ENCODE peak calls at places on chromosomes 13 and 19, in four cellular contexts. O is thoracic aorta; K is H9; J is activated CD8-positive, alpha-beta T cell treated with anti-CD3 and anti-CD28 coated beads for 36 hours. F is an unnamed sample.

GRCh38 chr13:111904701-111905608 is 162.0 kb upstream of the SOX1 start:
- DNase-seq in O (no peak), K (peak), J (no peak), F (no peak)

GRCh38 chr19:15636026-15636425 is 4.7 kb upstream of the CYP4F3 start:
- DNase-seq in O (no peak), K (no peak), J (no peak), F (no peak)

GRCh38 chr13:19862511-19863313 is 737 bp downstream of the ZMYM5 start:
- DNase-seq in O (no peak), K (peak), J (peak), F (no peak)

GRCh38 chr13:50419466-50419865 is 404.2 kb downstream of the KCNRG start:
- DNase-seq in O (no peak), K (no peak), J (no peak), F (no peak)

GRCh38 chr13:70613295-70613694 is 505.0 kb upstream of the KLHL1 start:
- DNase-seq in O (no peak), K (no peak), J (no peak), F (no peak)

GRCh38 chr13:72853000-72853399 is 71.1 kb downstream of the PIBF1 start:
- DNase-seq in O (no peak), K (no peak), J (no peak), F (no peak)

GRCh38 chr13:34224877-34225276 is 406.9 kb downstream of the RFC3 start:
- DNase-seq in O (no peak), K (no peak), J (no peak), F (no peak)

GRCh38 chr19:3250675-3251074 is 26.2 kb downstream of the CELF5 start:
- DNase-seq in O (no peak), K (no peak), J (peak), F (no peak)

GRCh38 chr13:35979378-35979911 is 151.7 kb downstream of the DCLK1 start:
- DNase-seq in O (peak), K (no peak), J (no peak), F (no peak)

GRCh38 chr19:49677232-49677881 is at the start of gene PRMT1:
- DNase-seq in O (no peak), K (peak), J (no peak), F (peak)

GRCh38 chr19:45376045-45376724 is 5.8 kb upstream of the ERCC2 start:
- DNase-seq in O (no peak), K (peak), J (no peak), F (no peak)

GRCh38 chr13:98105929-98106336 is 37.0 kb upstream of the FARP1 start:
- DNase-seq in O (no peak), K (no peak), J (no peak), F (no peak)

GRCh38 chr19:52896431-52897148 is 845 bp downstream of the ZNF320 start:
- DNase-seq in O (no peak), K (peak), J (peak), F (peak)

GRCh38 chr13:85828094-85828684 is 29.0 kb upstream of the SLITRK6 start:
- DNase-seq in O (no peak), K (no peak), J (no peak), F (no peak)

GRCh38 chr13:36051082-36051481 is 80.1 kb downstream of the DCLK1 start:
- DNase-seq in O (no peak), K (no peak), J (no peak), F (no peak)

GRCh38 chr13:50691682-50692263 is 151.7 kb downstream of the DLEU7 start:
- DNase-seq in O (no peak), K (no peak), J (no peak), F (no peak)

GRCh38 chr13:25881946-25882574 is 169.8 kb downstream of the SHISA2 start:
- DNase-seq in O (no peak), K (no peak), J (no peak), F (no peak)

GRCh38 chr13:49616688-49617065 is 11.6 kb upstream of the ARL11 start:
- DNase-seq in O (no peak), K (no peak), J (no peak), F (no peak)

GRCh38 chr13:21326155-21327030 is 132.7 kb downstream of the ZDHHC20 start:
- DNase-seq in O (no peak), K (peak), J (peak), F (no peak)

GRCh38 chr13:49867834-49868233 is 68.3 kb downstream of the SPRYD7 start:
- DNase-seq in O (no peak), K (no peak), J (no peak), F (no peak)

GRCh38 chr19:18768997-18769891 is 21.9 kb downstream of the COMP start:
- DNase-seq in O (no peak), K (no peak), J (no peak), F (no peak)

GRCh38 chr13:106331116-106331515 is 204.3 kb downstream of the EFNB2 start:
- DNase-seq in O (no peak), K (no peak), J (no peak), F (no peak)

GRCh38 chr13:102117175-102117830 is 284.5 kb downstream of the FGF14 start:
- DNase-seq in O (no peak), K (no peak), J (no peak), F (no peak)

GRCh38 chr13:85665286-85665685 is 133.9 kb downstream of the SLITRK6 start:
- DNase-seq in O (no peak), K (no peak), J (no peak), F (no peak)

GRCh38 chr13:113178070-113178895 is 19.8 kb downstream of the PROZ start:
- DNase-seq in O (no peak), K (no peak), J (no peak), F (no peak)

GRCh38 chr13:28411859-28412353 is 83.0 kb downstream of the FLT1 start:
- DNase-seq in O (no peak), K (no peak), J (no peak), F (no peak)

GRCh38 chr19:49567722-49568454 is 12.5 kb downstream of the NOSIP start:
- DNase-seq in O (no peak), K (no peak), J (peak), F (no peak)

GRCh38 chr19:6717441-6717971 is 2.9 kb downstream of the C3 start:
- DNase-seq in O (no peak), K (peak), J (no peak), F (no peak)

GRCh38 chr19:51586799-51587198 is 15.7 kb downstream of the ZNF175 start:
- DNase-seq in O (no peak), K (no peak), J (no peak), F (no peak)

GRCh38 chr13:79183231-79183630 is 222.8 kb downstream of the RBM26 start:
- DNase-seq in O (no peak), K (no peak), J (no peak), F (no peak)

GRCh38 chr19:47429140-47429793 is 9.9 kb upstream of the MEIS3 start:
- DNase-seq in O (no peak), K (peak), J (no peak), F (no peak)

GRCh38 chr19:47430041-47430802 is 10.9 kb upstream of the MEIS3 start:
- DNase-seq in O (no peak), K (peak), J (peak), F (no peak)

GRCh38 chr19:47432091-47432490 is 12.8 kb upstream of the MEIS3 start:
- DNase-seq in O (no peak), K (no peak), J (no peak), F (no peak)

GRCh38 chr19:47427241-47428176 is 8.2 kb upstream of the MEIS3 start:
- DNase-seq in O (no peak), K (peak), J (peak), F (peak)

DNA sequence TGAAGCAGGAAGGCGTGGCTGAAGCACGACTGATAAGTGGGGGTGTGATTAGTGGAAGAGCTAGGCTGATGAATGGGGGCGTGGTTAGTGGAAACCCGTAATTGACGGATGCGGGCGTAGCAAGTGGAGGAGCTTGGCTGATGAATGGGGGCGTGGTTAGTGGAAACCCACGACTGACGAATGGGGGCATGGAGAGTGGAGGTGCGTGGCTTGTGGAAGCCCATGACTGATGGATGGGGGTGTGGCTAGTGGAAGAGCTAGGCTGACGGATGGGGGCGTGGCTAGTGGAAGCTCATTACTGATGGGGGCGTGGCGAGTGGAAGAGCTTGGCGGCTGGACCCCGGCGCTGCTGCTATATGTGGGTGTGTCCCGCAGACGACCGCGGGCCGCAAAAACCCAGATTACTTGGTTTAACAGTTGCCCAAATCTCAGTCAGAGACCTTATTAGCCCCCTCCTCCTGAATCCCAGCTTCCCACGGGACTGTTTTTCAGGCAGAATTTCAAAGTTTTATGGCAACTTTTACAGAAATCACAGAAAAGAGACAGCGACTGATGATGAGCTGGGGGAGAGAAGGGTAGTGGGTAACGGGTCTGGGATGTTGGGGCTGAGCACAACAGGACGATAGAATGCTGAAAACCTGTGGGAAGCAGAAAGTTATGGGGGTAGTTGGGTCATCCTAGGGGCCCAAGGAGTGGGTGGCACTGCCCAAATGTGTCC is 9.0 kb upstream of the MEIS3 start:
- DNase-seq in O (peak), K (peak), J (peak), F (peak)
- TF ChIP-seq CTCF in O (no peak), K (no peak), J (no peak), F (no peak)

GRCh38 chr13:27280841-27281240 is 10.2 kb downstream of the RASL11A start:
- DNase-seq in O (no peak), K (peak), J (no peak), F (no peak)

GRCh38 chr13:27281420-27281819 is 10.8 kb downstream of the RASL11A start:
- DNase-seq in O (no peak), K (no peak), J (no peak), F (no peak)

GRCh38 chr13:27288397-27288796 is 17.8 kb downstream of the RASL11A start:
- DNase-seq in O (no peak), K (peak), J (no peak), F (no peak)

GRCh38 chr13:27280009-27280646 is 9.5 kb downstream of the RASL11A start:
- DNase-seq in O (no peak), K (peak), J (no peak), F (no peak)

DNA sequence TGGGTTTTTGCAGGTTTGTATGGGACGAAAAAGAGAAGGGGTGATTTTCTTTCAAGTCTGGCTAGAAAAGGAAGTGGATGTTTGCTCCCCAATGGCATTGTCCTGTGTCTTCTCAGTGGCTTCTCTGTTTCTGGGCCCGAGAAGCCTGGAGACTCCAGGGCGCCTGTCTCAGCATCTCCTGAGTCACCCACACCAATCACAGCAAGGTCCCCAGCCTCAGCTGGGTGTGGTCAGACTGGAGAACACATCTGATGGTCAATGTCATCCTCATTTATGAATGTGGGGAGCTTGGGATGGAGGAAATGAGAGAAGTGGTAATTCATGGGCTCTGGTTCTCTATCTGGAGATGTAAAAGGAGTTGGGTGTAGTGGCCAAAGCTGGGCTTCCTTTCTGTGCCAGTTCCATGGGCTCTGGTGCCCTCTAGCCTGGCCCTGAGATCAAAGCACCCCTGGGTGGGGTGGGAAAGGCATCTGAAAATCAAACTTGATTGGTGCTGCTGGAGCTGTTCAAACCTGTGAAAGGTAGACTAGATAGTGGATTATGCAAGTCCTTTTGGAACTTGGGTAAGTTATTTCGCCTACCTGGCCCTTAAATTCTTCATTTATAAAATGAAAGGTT is 13.4 kb downstream of the RASL11A start:
- DNase-seq in O (no peak), K (peak), J (peak), F (no peak)
- TF ChIP-seq CTCF in O (peak), K (peak), J (no peak), F (no peak)

DNA sequence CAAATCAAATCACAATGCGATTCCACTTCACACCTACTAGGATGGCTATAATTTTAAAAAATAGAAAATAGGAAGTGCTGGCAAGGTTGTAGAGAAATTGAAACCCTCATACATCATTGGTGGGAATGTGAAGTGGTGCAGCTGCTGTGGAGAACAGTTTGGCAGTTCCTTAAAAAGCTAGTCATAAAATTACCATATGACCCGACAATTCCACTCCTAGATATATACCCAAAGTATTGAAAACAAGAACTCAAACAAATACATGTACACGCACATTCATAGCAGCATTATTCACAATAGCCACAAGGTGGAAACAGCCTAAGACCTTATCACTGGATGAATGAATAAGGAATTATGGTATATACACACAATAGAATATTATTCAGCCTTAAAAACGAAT is 12.0 kb downstream of the HMGB1 start:
- DNase-seq in O (no peak), K (no peak), J (no peak), F (no peak)
- TF ChIP-seq CTCF in O (no peak), K (peak), J (peak), F (peak)

GRCh38 chr19:28008695-28009094 is 1204.3 kb downstream of the UQCRFS1 start:
- DNase-seq in O (no peak), K (no peak), J (no peak), F (no peak)

GRCh38 chr19:28010656-28011055 is 1202.3 kb downstream of the UQCRFS1 start:
- DNase-seq in O (no peak), K (no peak), J (no peak), F (no peak)

GRCh38 chr19:28014821-28015405 is 1198.0 kb downstream of the UQCRFS1 start:
- DNase-seq in O (no peak), K (no peak), J (no peak), F (no peak)

GRCh38 chr19:28009696-28010095 is 1203.3 kb downstream of the UQCRFS1 start:
- DNase-seq in O (no peak), K (no peak), J (no peak), F (no peak)

DNA sequence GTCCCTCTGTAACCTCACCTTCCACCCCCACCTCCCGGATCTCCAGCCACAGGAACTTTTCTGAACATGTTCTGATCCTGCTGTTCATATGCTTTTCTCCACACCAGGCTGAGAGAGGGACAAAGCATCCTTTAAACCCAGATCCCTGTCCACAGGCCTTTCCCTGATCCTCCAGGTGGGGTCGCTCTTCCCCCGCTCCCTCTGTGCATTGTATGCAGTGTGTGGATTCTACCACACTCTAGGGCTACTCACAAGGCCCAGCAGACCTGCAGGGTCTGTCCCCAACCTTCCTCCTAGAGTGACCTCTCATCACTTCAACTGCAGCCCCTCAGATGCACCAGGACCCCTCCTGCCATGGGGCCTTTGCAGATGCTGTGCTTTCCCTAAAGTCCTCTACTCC is 1200.6 kb downstream of the UQCRFS1 start:
- DNase-seq in O (no peak), K (peak), J (no peak), F (peak)
- TF ChIP-seq CTCF in O (no peak), K (peak), J (no peak), F (no peak)

GRCh38 chr13:103303078-103303651 is 236.9 kb upstream of the SLC10A2 start:
- DNase-seq in O (no peak), K (no peak), J (no peak), F (no peak)

GRCh38 chr13:103297083-103297482 is 230.9 kb upstream of the SLC10A2 start:
- DNase-seq in O (no peak), K (no peak), J (no peak), F (no peak)

GRCh38 chr13:103299079-103299478 is 232.9 kb upstream of the SLC10A2 start:
- DNase-seq in O (no peak), K (peak), J (no peak), F (no peak)
- TF ChIP-seq CTCF in O (no peak), K (peak), J (no peak), F (no peak)

DNA sequence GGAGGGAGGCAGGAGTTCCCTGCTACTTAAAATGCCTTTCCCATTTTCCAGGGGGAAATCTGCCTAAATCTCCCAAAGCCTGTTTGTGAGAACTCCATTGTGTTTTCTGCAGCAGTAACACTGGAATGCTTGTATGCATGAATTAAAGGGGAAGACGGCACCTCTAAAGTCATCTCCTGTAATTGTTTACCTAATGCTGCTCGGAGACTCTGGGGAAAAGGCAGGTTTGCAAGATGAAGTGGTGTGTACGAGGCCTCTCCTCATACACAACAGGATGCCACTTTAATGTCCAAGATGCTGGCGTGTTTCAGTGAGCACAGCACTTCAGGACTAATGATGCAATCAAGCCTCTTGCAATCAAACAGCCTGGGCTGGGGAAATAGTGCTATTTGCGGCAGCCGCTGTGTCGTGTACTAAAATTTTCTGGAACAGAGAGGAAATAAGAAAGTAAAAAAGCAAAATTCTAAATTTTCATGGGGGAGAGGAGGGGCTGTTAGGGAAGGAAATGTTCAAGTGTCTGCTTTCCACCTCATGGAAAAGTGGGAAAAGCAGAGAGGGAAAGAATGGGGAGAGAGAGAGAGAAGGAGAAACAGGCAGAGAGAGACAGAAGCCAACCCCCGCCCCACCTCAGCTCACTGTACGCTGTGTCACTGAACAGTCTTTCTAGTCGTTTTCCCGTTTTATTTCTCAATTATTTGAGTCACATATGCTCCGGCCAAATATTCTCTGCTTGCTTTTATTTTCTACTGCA is 32.9 kb downstream of the TSHZ3 start:
- DNase-seq in O (no peak), K (no peak), J (no peak), F (no peak)
- TF ChIP-seq CTCF in O (no peak), K (no peak), J (no peak), F (no peak)

GRCh38 chr13:103540394-103540793 is 474.2 kb upstream of the SLC10A2 start:
- DNase-seq in O (no peak), K (no peak), J (no peak), F (no peak)
- TF ChIP-seq CTCF in O (no peak), K (no peak), J (no peak), F (no peak)

DNA sequence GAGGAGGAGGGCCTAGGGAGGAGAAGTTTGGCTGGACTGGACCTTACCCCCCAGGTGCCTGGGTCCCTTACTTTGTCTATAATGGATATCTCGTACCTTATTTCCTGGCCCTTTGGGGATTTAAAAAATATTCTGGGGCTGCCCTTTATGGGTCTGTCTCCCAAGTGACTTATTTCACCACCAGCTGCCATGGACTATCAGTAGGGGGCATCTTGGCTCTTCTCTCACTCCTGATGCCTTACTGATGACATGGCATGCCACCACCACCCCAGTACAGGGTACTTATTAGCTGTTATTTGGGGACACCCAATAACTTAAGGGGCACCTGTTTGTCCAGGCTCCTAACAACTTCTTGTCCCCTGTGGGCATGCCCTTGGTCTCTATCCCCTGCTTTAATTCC is 38.0 kb downstream of the NFIX start:
- DNase-seq in O (no peak), K (no peak), J (no peak), F (no peak)
- TF ChIP-seq CTCF in O (no peak), K (peak), J (no peak), F (no peak)